ENCODE peak calls at places on chromosome 20, in four cellular contexts. V is aorta, Y is fibroblast of lung, Q is lung. T is an unnamed sample.
A peak's percentile ranks its signal among the peaks of the same experiment; 100 is the strongest.

GRCh38 chr20:7392551-7392950 is 547.7 kb downstream of the HAO1 start:
- DNase-seq in V (no peak), Y (peak; percentile 82), Q (no peak), T (no peak)

GRCh38 chr20:2507875-2508630 is 662 bp downstream of the ZNF343 start:
- DNase-seq in V (no peak), Y (no peak), Q (no peak), T (no peak)

GRCh38 chr20:58297394-58297793 is 12.1 kb upstream of the RAB22A start:
- DNase-seq in V (no peak), Y (no peak), Q (no peak), T (no peak)

GRCh38 chr20:25356294-25356933 is 34.2 kb downstream of the ABHD12 start:
- DNase-seq in V (no peak), Y (no peak), Q (no peak), T (no peak)

GRCh38 chr20:62401331-62401779 is 5.7 kb downstream of the CABLES2 start:
- DNase-seq in V (no peak), Y (no peak), Q (no peak), T (no peak)

GRCh38 chr20:51505566-51505965 is 37.0 kb downstream of the NFATC2 start:
- DNase-seq in V (no peak), Y (no peak), Q (no peak), T (no peak)

GRCh38 chr20:8033447-8033846 is 13.9 kb upstream of the TMX4 start:
- DNase-seq in V (no peak), Y (no peak), Q (no peak), T (no peak)

GRCh38 chr20:58538752-58539151 is 23.6 kb upstream of the APCDD1L start:
- DNase-seq in V (no peak), Y (peak; percentile 84), Q (no peak), T (no peak)

GRCh38 chr20:38631155-38632022 is 29.8 kb downstream of the ARHGAP40 start:
- DNase-seq in V (no peak), Y (peak; percentile 76), Q (no peak), T (no peak)

GRCh38 chr20:30484009-30484748 is 773.3 kb upstream of the DEFB115 start:
- DNase-seq in V (peak; percentile 68), Y (no peak), Q (no peak), T (no peak)

GRCh38 chr20:43583982-43584432 is 6.7 kb upstream of the IFT52 start:
- DNase-seq in V (peak; percentile 92), Y (peak; percentile 97), Q (peak; percentile 70), T (peak; percentile 33)

GRCh38 chr20:23658989-23659609 is 21.3 kb upstream of the CST3 start:
- DNase-seq in V (no peak), Y (no peak), Q (no peak), T (no peak)

GRCh38 chr20:19193349-19193748 is 19.1 kb upstream of the SLC24A3 start:
- DNase-seq in V (no peak), Y (no peak), Q (no peak), T (no peak)

DNA sequence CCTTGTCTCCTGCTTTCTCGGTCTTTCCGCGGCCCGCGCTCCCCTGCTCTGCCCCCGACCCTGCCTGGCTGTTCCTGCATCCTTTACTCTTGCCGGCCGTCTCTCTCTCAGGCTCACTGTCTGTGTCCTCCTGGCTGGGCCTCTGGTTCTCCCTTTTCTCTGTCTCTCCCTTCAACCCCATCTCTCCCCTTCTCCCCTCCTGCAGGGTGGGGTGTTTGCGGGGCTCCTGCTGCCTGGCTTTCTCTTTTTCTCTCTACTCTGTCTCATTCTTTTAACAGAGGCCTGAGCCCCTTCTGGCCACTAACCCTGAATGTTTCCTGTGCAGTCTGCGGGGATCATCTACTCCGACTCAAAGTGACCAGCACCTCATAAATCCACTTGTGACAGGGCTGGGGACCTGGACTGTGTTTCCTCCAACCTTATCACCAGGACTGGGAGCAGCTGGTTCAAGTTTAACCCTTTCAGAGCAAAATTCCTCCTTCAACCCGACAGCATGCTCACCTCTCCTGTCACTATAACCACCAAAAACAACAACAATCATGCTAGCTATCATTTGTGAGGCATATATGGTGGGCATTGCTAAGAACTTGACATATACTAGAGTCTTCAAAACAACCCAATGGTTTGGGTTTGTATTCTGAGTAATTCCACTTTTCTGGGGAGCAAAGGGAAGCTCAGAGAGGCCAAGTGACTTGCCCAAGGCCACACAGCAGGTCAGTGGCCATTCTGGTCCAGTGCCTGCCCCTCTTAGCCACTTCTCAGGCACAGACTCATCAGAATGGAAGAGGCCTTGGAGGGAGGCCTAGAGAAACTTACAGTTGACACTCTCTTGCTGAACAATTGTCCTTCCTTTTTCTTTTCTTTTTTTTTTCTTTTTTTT is 811 bp upstream of the RSPO4 start:
- DNase-seq in V (no peak), Y (no peak), Q (no peak), T (no peak)
- H3K4me3 ChIP-seq in V (no peak overlapping the region), Y (no peak overlapping the region), Q (no peak overlapping the region), T (no peak overlapping the region)

DNA sequence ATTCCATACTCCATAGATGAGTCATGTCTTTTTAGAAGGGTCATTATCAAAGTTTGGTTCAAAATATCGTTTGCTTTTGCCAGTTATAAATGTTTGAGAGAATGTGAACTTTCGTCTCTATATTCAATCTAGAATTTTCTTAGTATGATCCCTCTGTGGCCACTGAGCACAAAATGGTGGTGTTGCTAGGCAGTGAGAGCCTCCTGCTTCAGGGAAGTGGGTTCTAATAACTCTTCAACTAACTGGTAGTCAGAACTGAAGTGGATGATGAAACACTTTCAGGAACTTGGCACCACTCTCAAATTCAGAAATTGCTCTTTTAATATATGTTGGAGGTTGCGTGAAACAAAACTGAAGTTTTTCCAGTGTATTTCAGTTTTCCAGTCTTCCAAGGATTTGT is 125.0 kb upstream of the DOK5 start:
- DNase-seq in V (no peak), Y (peak; percentile 50), Q (no peak), T (no peak)
- H3K4me3 ChIP-seq in V (no peak overlapping the region), Y (no peak overlapping the region), Q (no peak overlapping the region), T (no peak overlapping the region)

DNA sequence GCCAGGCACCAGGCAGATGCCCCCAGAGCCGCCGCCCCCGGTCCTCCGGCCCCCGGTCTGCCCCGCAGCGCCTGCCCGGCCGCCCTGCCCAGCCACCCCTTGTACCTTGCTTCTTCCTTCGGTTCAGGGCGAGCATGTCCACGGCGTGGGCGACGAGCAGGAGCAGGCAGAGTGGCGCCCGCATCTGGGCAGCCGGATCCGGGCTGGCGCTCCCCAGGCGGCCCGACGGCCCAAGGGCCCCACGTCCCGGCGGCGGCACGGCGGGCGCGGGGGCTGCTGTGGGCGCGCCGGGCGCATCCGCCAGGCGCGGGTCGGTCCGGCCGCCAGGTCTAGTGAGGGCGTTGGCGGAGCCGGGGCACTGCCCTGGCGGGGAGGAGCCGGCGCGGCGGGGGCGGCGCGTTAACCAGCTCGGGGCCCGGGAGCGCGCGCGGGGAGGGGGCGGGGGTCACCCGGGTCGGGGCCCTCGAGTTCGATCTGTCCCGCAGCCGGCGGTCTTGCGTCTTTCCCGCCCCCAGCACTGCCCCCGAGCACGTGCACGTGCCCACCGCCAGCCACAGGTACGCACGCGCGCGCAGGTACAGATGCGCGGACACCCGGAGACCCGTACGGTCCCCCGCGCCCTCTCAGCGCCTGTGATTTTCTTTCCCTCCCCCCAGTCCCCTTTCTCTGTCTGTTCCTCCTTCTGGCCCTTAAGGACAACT is at the start of gene RSPO4:
- DNase-seq in V (peak; percentile 69), Y (no peak), Q (no peak), T (no peak)
- H3K4me3 ChIP-seq in V (no peak within 1 kb of the TSS), Y (no peak within 1 kb of the TSS), Q (no peak within 1 kb of the TSS), T (no peak within 1 kb of the TSS)

DNA sequence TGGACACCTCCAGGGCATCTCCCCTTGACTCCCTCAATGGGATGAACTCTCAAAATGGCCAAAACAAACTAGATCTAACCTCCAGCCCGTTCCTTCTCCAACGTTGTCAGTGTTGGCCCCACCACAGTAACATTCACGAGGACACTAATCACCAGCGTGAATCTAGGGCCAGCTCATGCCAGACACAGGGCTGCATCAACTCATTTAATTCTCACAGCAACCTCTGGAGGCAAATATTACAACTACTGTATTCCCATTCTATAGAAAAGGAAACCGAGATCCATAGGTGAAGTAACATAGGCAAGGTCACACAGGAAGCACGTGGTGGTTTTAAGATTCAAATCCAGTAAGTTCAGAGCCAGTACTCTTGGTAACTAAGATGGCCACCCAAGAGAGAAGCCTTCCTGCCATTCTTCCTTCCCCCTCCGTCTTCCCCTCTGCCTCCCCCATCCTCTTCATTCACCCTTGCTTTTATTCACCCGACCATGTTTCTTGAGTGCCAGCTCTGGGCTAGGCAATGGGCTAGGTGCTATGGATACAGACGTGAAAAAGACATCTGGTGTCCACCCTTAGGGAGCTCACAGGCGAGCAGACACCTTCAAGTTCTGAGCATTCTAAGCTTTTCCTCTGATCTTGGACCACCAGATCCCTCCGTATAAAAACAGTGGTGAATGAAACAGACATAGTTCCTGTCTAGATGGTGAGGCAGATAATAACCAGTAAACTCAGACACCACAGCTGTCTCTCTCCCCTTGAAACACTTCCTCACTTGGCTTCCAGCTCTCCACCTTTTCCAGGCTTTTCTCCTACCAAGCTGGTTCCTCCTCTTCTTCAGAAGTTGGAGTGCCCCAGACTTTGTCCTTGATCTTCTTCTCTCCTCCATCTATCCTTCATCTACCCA is 9.6 kb downstream of the CCM2L start:
- DNase-seq in V (no peak), Y (no peak), Q (no peak), T (no peak)
- H3K4me3 ChIP-seq in V (no peak overlapping the region), Y (no peak overlapping the region), Q (no peak overlapping the region), T (no peak overlapping the region)

GRCh38 chr20:17957505-17958325 is 10.9 kb downstream of the SNX5 start:
- DNase-seq in V (no peak), Y (peak; percentile 57), Q (no peak), T (no peak)
- H3K4me3 ChIP-seq in V (no peak overlapping the region), Y (no peak overlapping the region), Q (no peak overlapping the region), T (no peak overlapping the region)